ENCODE peak calls at places on chromosome 7, in four cellular contexts. I, B, K and N are unnamed samples.

GRCh38 chr7:100394077-100394476 is 20.8 kb downstream of the PILRA start:
- DNase-seq in I (no peak), B (no peak), K (no peak), N (no peak)

GRCh38 chr7:155762639-155763038 is 49.6 kb downstream of the SHH start:
- DNase-seq in I (no peak), B (no peak), K (no peak), N (no peak)

GRCh38 chr7:65457705-65458104 is 84.0 kb downstream of the ZNF92 start:
- DNase-seq in I (no peak), B (no peak), K (no peak), N (no peak)

GRCh38 chr7:71868797-71869196 is 543.3 kb downstream of the CALN1 start:
- DNase-seq in I (peak; percentile 10), B (no peak), K (no peak), N (no peak)

GRCh38 chr7:155753446-155753965 is 58.8 kb downstream of the SHH start:
- DNase-seq in I (no peak), B (no peak), K (no peak), N (no peak)

GRCh38 chr7:130430841-130431713 is 9.7 kb downstream of the CEP41 start:
- DNase-seq in I (no peak), B (no peak), K (no peak), N (no peak)

GRCh38 chr7:100247152-100247757 is 27.5 kb downstream of the PVRIG start:
- DNase-seq in I (peak; percentile 32), B (no peak), K (no peak), N (no peak)

GRCh38 chr7:101562531-101563197 is 66.4 kb downstream of the MYL10 start:
- DNase-seq in I (no peak), B (no peak), K (no peak), N (no peak)

GRCh38 chr7:142770720-142771352 is at the start of gene PRSS2:
- DNase-seq in I (no peak), B (no peak), K (no peak), N (no peak)

GRCh38 chr7:101099969-101100781 is 14.9 kb downstream of the TRIM56 start:
- DNase-seq in I (peak; percentile 98), B (no peak), K (peak; percentile 80), N (peak; percentile 96)

GRCh38 chr7:101739757-101740398 is 77.5 kb upstream of the CUX1 start:
- DNase-seq in I (no peak), B (no peak), K (no peak), N (no peak)

GRCh38 chr7:43513236-43513635 is 69.7 kb upstream of the STK17A start:
- DNase-seq in I (no peak), B (no peak), K (no peak), N (no peak)

GRCh38 chr7:80481196-80481884 is 30.5 kb downstream of the GNAT3 start:
- DNase-seq in I (no peak), B (no peak), K (no peak), N (no peak)

GRCh38 chr7:45072131-45073030 is 16.4 kb downstream of the NACAD start:
- DNase-seq in I (no peak), B (no peak), K (no peak), N (no peak)

GRCh38 chr7:25515876-25516275 is 287.6 kb upstream of the NPVF start:
- DNase-seq in I (no peak), B (no peak), K (no peak), N (no peak)

GRCh38 chr7:66739953-66740301 is 606 bp upstream of the RABGEF1 start:
- DNase-seq in I (no peak), B (no peak), K (no peak), N (no peak)

GRCh38 chr7:36487756-36488336 is 98.2 kb downstream of the ANLN start:
- DNase-seq in I (peak; percentile 88), B (no peak), K (no peak), N (no peak)

GRCh38 chr7:34991938-34992840 is 45.1 kb downstream of the DPY19L1 start:
- DNase-seq in I (no peak), B (peak; percentile 16), K (no peak), N (no peak)

GRCh38 chr7:139526578-139527544 is 3.4 kb downstream of the CLEC2L start:
- DNase-seq in I (no peak), B (no peak), K (no peak), N (no peak)

GRCh38 chr7:139328375-139328774 is 12.8 kb upstream of the FMC1 start:
- DNase-seq in I (peak; percentile 64), B (no peak), K (no peak), N (no peak)

GRCh38 chr7:81062747-81063146 is 143.9 kb upstream of the SEMA3C start:
- DNase-seq in I (no peak), B (no peak), K (no peak), N (no peak)

GRCh38 chr7:77353911-77354310 is 62.2 kb downstream of the GSAP start:
- DNase-seq in I (no peak), B (no peak), K (no peak), N (no peak)

GRCh38 chr7:41217306-41217705 is 485.6 kb downstream of the INHBA start:
- DNase-seq in I (no peak), B (no peak), K (no peak), N (no peak)

GRCh38 chr7:123883154-123883553 is 38.2 kb downstream of the HYAL4 start:
- DNase-seq in I (no peak), B (no peak), K (no peak), N (no peak)

GRCh38 chr7:45686441-45687184 is 112.4 kb downstream of the ADCY1 start:
- DNase-seq in I (no peak), B (no peak), K (no peak), N (no peak)

GRCh38 chr7:71521506-71521905 is 389.6 kb downstream of the GALNT17 start:
- DNase-seq in I (no peak), B (no peak), K (no peak), N (no peak)

GRCh38 chr7:67690700-67691099 is 694.1 kb downstream of the TYW1 start:
- DNase-seq in I (no peak), B (no peak), K (no peak), N (no peak)

GRCh38 chr7:3861371-3861770 is 560.3 kb downstream of the SDK1 start:
- DNase-seq in I (no peak), B (no peak), K (no peak), N (no peak)

GRCh38 chr7:104442461-104442860 is 114.1 kb downstream of the LHFPL3 start:
- DNase-seq in I (no peak), B (no peak), K (no peak), N (no peak)

GRCh38 chr7:152335900-152336571 is 99.8 kb downstream of the KMT2C start:
- DNase-seq in I (no peak), B (no peak), K (no peak), N (no peak)

GRCh38 chr7:152564656-152565055 is 111.3 kb downstream of the XRCC2 start:
- DNase-seq in I (no peak), B (no peak), K (no peak), N (no peak)

GRCh38 chr7:144437370-144438191 is 34.1 kb upstream of the NOBOX start:
- DNase-seq in I (peak; percentile 69), B (peak; percentile 1), K (no peak), N (no peak)

GRCh38 chr7:100147278-100147677 is 1.4 kb upstream of the LAMTOR4 start:
- DNase-seq in I (no peak), B (no peak), K (no peak), N (no peak)

GRCh38 chr7:114175140-114175539 is 239.5 kb upstream of the FOXP2 start:
- DNase-seq in I (no peak), B (no peak), K (no peak), N (no peak)

GRCh38 chr7:139105037-139105382 is 4.5 kb downstream of the ZC3HAV1 start:
- DNase-seq in I (no peak), B (no peak), K (no peak), N (no peak)

GRCh38 chr7:133854739-133855138 is 272.4 kb upstream of the LRGUK start:
- DNase-seq in I (no peak), B (no peak), K (no peak), N (no peak)
- H3K27ac ChIP-seq in I (no peak overlapping the region), B (no peak overlapping the region), K (no peak overlapping the region), N (no peak overlapping the region)

GRCh38 chr7:16962986-16963385 is 81.2 kb upstream of the AGR3 start:
- DNase-seq in I (no peak), B (no peak), K (no peak), N (no peak)
- H3K4me1 ChIP-seq in I (no peaks in the 10 kb centered on the region), B (no peaks in the 10 kb centered on the region), K (peaks cover 11% of the 10 kb centered on the region), N (peaks cover 16% of the 10 kb centered on the region)

GRCh38 chr7:47574473-47575328 is 7.2 kb downstream of the TNS3 start:
- DNase-seq in I (no peak), B (no peak), K (no peak), N (no peak)

GRCh38 chr7:47577351-47577919 is 4.5 kb downstream of the TNS3 start:
- DNase-seq in I (no peak), B (no peak), K (no peak), N (no peak)

GRCh38 chr7:47573758-47574472 is 8.0 kb downstream of the TNS3 start:
- DNase-seq in I (no peak), B (no peak), K (no peak), N (no peak)

GRCh38 chr7:47576909-47577255 is 5.0 kb downstream of the TNS3 start:
- DNase-seq in I (no peak), B (no peak), K (peak; percentile 61), N (no peak)

GRCh38 chr7:47576031-47576908 is 5.6 kb downstream of the TNS3 start:
- DNase-seq in I (no peak), B (no peak), K (no peak), N (no peak)
- H3K4me3 ChIP-seq in I (peak overlapping the region; percentile 34), B (no peak overlapping the region), K (no peak overlapping the region), N (peak overlapping the region; percentile 51)

GRCh38 chr7:116862234-116863167 is at the start of gene CAPZA2:
- DNase-seq in I (peak; percentile 43), B (peak; percentile 94), K (peak; percentile 96), N (peak; percentile 58)
- H3K27ac ChIP-seq in I (peak within 1 kb of the TSS; percentile 92), B (peak within 1 kb of the TSS; percentile 82), K (peak within 1 kb of the TSS; percentile 98), N (peak within 1 kb of the TSS; percentile 94)

GRCh38 chr7:132140341-132140740 is 435.9 kb downstream of the PLXNA4 start:
- DNase-seq in I (no peak), B (no peak), K (no peak), N (no peak)
- H3K4me1 ChIP-seq in I (no peaks in the 10 kb centered on the region), B (no peaks in the 10 kb centered on the region), K (no peaks in the 10 kb centered on the region), N (peaks cover 48% of the 10 kb centered on the region)